ENCODE peak calls at places on chromosome 9, in four cellular contexts. Z is mesendoderm, I is COR-L47, Y is fibroblast of pulmonary artery. F is an unnamed sample.
A peak's percentile ranks its signal among the peaks of the same experiment; 100 is the strongest.

GRCh38 chr9:17807670-17808282 is 228.9 kb downstream of the SH3GL2 start:
- DNase-seq in Z (peak; percentile 21), I (peak; percentile 58), Y (no peak), F (no peak)

GRCh38 chr9:82031538-82032280 is 43.1 kb downstream of the SPATA31D1 start:
- DNase-seq in Z (peak; percentile 95), I (no peak), Y (peak; percentile 93), F (no peak)

GRCh38 chr9:129133067-129133466 is 21.9 kb downstream of the PTPA start:
- DNase-seq in Z (no peak), I (no peak), Y (no peak), F (no peak)

GRCh38 chr9:113567361-113568080 is 104.0 kb downstream of the RGS3 start:
- DNase-seq in Z (no peak), I (no peak), Y (no peak), F (no peak)

GRCh38 chr9:4299006-4299795 is 667 bp downstream of the GLIS3 start:
- DNase-seq in Z (peak; percentile 51), I (no peak), Y (peak; percentile 61), F (no peak)

GRCh38 chr9:22117511-22118388 is 108.6 kb upstream of the CDKN2B start:
- DNase-seq in Z (peak; percentile 70), I (no peak), Y (peak; percentile 63), F (no peak)

GRCh38 chr9:127885508-127886281 is 8.2 kb upstream of the AK1 start:
- DNase-seq in Z (no peak), I (no peak), Y (no peak), F (no peak)

GRCh38 chr9:614421-614820 is 227.1 kb upstream of the DMRT1 start:
- DNase-seq in Z (no peak), I (no peak), Y (peak; percentile 15), F (no peak)

GRCh38 chr9:95810814-95811213 is 64.7 kb upstream of the ERCC6L2 start:
- DNase-seq in Z (no peak), I (no peak), Y (no peak), F (no peak)

GRCh38 chr9:34899535-34900158 is 58.4 kb upstream of the PHF24 start:
- DNase-seq in Z (peak; percentile 82), I (peak; percentile 57), Y (peak; percentile 80), F (peak; percentile 38)

GRCh38 chr9:129351058-129351641 is 173.1 kb upstream of the IER5L start:
- DNase-seq in Z (peak; percentile 88), I (no peak), Y (no peak), F (no peak)

GRCh38 chr9:81868145-81868544 is 60.1 kb upstream of the SPATA31D4 start:
- DNase-seq in Z (no peak), I (no peak), Y (no peak), F (no peak)

GRCh38 chr9:71681708-71682268 is 86.5 kb downstream of the CEMIP2 start:
- DNase-seq in Z (peak; percentile 90), I (no peak), Y (peak; percentile 59), F (no peak)

GRCh38 chr9:108634164-108634563 is 221.6 kb downstream of the ACTL7B start:
- DNase-seq in Z (no peak), I (peak; percentile 70), Y (peak; percentile 18), F (no peak)

GRCh38 chr9:110288503-110288902 is 32.2 kb upstream of the TXN start:
- DNase-seq in Z (no peak), I (no peak), Y (no peak), F (no peak)

GRCh38 chr9:120891255-120891954 is 14.4 kb upstream of the PHF19 start:
- DNase-seq in Z (no peak), I (no peak), Y (no peak), F (no peak)

GRCh38 chr9:6969805-6970204 is 212.0 kb downstream of the KDM4C start:
- DNase-seq in Z (peak; percentile 16), I (no peak), Y (no peak), F (no peak)

GRCh38 chr9:35906923-35907699 is 1.1 kb downstream of the HRCT1 start:
- DNase-seq in Z (peak; percentile 53), I (no peak), Y (peak; percentile 92), F (no peak)

GRCh38 chr9:87973122-87973521 is 1.2 kb downstream of the CDK20 start:
- DNase-seq in Z (no peak), I (no peak), Y (no peak), F (no peak)

GRCh38 chr9:28883209-28883608 is 1309.9 kb upstream of the C9orf72 start:
- DNase-seq in Z (no peak), I (no peak), Y (no peak), F (no peak)

GRCh38 chr9:6945871-6946270 is 188.1 kb downstream of the KDM4C start:
- DNase-seq in Z (no peak), I (no peak), Y (no peak), F (no peak)

GRCh38 chr9:3788211-3788610 is 262.4 kb upstream of the RFX3 start:
- DNase-seq in Z (peak; percentile 7), I (no peak), Y (no peak), F (no peak)

GRCh38 chr9:131524578-131525315 is 6.3 kb downstream of the UCK1 start:
- DNase-seq in Z (no peak), I (no peak), Y (no peak), F (no peak)

GRCh38 chr9:118829334-118829733 is 539.9 kb downstream of the BRINP1 start:
- DNase-seq in Z (peak; percentile 40), I (no peak), Y (no peak), F (no peak)

GRCh38 chr9:127706836-127707241 is at the start of gene CFAP157:
- DNase-seq in Z (peak; percentile 77), I (peak; percentile 30), Y (peak; percentile 18), F (no peak)

GRCh38 chr9:90815183-90815943 is 13.7 kb downstream of the SYK start:
- DNase-seq in Z (peak; percentile 10), I (no peak), Y (no peak), F (no peak)

GRCh38 chr9:73080110-73080683 is 71.5 kb upstream of the ANXA1 start:
- DNase-seq in Z (peak; percentile 40), I (no peak), Y (no peak), F (no peak)

GRCh38 chr9:126724226-126724625 is 80.6 kb upstream of the ZBTB43 start:
- DNase-seq in Z (no peak), I (no peak), Y (no peak), F (no peak)

GRCh38 chr9:121246821-121247511 is 21.0 kb upstream of the GSN start:
- DNase-seq in Z (no peak), I (no peak), Y (peak; percentile 96), F (no peak)

GRCh38 chr9:91424403-91425176 is 958 bp upstream of the NFIL3 start:
- DNase-seq in Z (peak; percentile 63), I (peak; percentile 37), Y (peak; percentile 91), F (peak; percentile 52)

GRCh38 chr9:126420643-126421564 is 94.3 kb downstream of the MVB12B start:
- DNase-seq in Z (peak; percentile 62), I (peak; percentile 84), Y (no peak), F (no peak)

GRCh38 chr9:37706290-37706689 is 47.3 kb upstream of the TRMT10B start:
- DNase-seq in Z (no peak), I (no peak), Y (no peak), F (no peak)

GRCh38 chr9:137311971-137312851 is 10.1 kb upstream of the NRARP start:
- DNase-seq in Z (no peak), I (no peak), Y (no peak), F (no peak)

GRCh38 chr9:3526903-3527652 is 1.3 kb upstream of the RFX3 start:
- DNase-seq in Z (peak; percentile 76), I (peak; percentile 81), Y (peak; percentile 17), F (peak; percentile 13)

GRCh38 chr9:114004221-114004716 is 73.8 kb downstream of the AMBP start:
- DNase-seq in Z (no peak), I (no peak), Y (peak; percentile 26), F (no peak)

GRCh38 chr9:136326061-136326776 is 1.1 kb upstream of the GPSM1 start:
- DNase-seq in Z (peak; percentile 69), I (no peak), Y (peak; percentile 28), F (no peak)

F was measured in NK-92 treated with Interleukin-12 subunit alpha and Interleukin-12 subunit beta, amount 100 ng/mL, for 24 hours.